ENCODE peak calls at places on chromosomes 1 and 21, in six cellular contexts. D is neural progenitor cell; G is skeletal muscle cell; Q is stimulated activated CD4-positive, alpha-beta T cell treated with anti-CD3 and anti-CD28 coated beads, Interleukin-2, amount 100 ng/mL, for 4 hours; B is colonic mucosa; L is astrocyte of the hippocampus. M is an unnamed sample.

GRCh38 chr21:16117851-16118592 is 388.2 kb downstream of the USP25 start:
- DNase-seq in D (no peak), G (peak), Q (no peak), B (no peak), L (peak), M (no peak)

GRCh38 chr1:228010921-228011320 is 4.1 kb downstream of the WNT3A start:
- DNase-seq in D (no peak), G (no peak), Q (no peak), B (no peak), L (no peak), M (peak)

GRCh38 chr1:162094271-162094670 is 24.8 kb downstream of the NOS1AP start:
- DNase-seq in D (no peak), G (no peak), Q (no peak), B (no peak), L (peak), M (no peak)

GRCh38 chr21:42221581-42222345 is 2.8 kb downstream of the ABCG1 start:
- DNase-seq in D (no peak), G (no peak), Q (no peak), B (no peak), L (peak), M (no peak)

GRCh38 chr1:6325482-6325881 is 64.6 kb upstream of the GPR153 start:
- DNase-seq in D (no peak), G (no peak), Q (no peak), B (no peak), L (no peak), M (no peak)

GRCh38 chr21:44390886-44391285 is 37.5 kb downstream of the TRPM2 start:
- DNase-seq in D (no peak), G (no peak), Q (no peak), B (no peak), L (no peak), M (no peak)

GRCh38 chr21:36658926-36659325 is 40.0 kb upstream of the SIM2 start:
- DNase-seq in D (no peak), G (no peak), Q (no peak), B (no peak), L (no peak), M (no peak)

GRCh38 chr1:228084325-228084724 is 1.8 kb downstream of the ARF1 start:
- DNase-seq in D (no peak), G (peak), Q (no peak), B (no peak), L (peak), M (no peak)

GRCh38 chr1:199685369-199685768 is 342.1 kb upstream of the NR5A2 start:
- DNase-seq in D (no peak), G (no peak), Q (no peak), B (no peak), L (peak), M (no peak)

GRCh38 chr1:32291145-32291707 is 657 bp upstream of the HDAC1 start:
- DNase-seq in D (no peak), G (peak), Q (no peak), B (no peak), L (peak), M (peak)

GRCh38 chr1:194931166-194931565 is 1677.1 kb downstream of the KCNT2 start:
- DNase-seq in D (no peak), G (no peak), Q (no peak), B (no peak), L (no peak), M (no peak)

GRCh38 chr1:2561898-2562895 is 6.0 kb downstream of the TNFRSF14 start:
- DNase-seq in D (peak), G (no peak), Q (no peak), B (no peak), L (no peak), M (peak)

GRCh38 chr1:221227460-221227859 is 348.2 kb downstream of the HLX start:
- DNase-seq in D (no peak), G (no peak), Q (no peak), B (no peak), L (no peak), M (no peak)

GRCh38 chr21:14632359-14632758 is 86.2 kb upstream of the SAMSN1 start:
- DNase-seq in D (no peak), G (no peak), Q (no peak), B (no peak), L (no peak), M (no peak)

GRCh38 chr1:222596696-222597095 is 7.0 kb upstream of the TAF1A start:
- DNase-seq in D (no peak), G (no peak), Q (no peak), B (no peak), L (no peak), M (no peak)

GRCh38 chr1:203440780-203441179 is 34.8 kb upstream of the PRELP start:
- DNase-seq in D (peak), G (peak), Q (no peak), B (peak), L (peak), M (peak)

GRCh38 chr1:36327421-36328087 is 4.1 kb upstream of the EVA1B start:
- DNase-seq in D (no peak), G (no peak), Q (no peak), B (no peak), L (no peak), M (no peak)

GRCh38 chr1:119737040-119737682 is 25.4 kb downstream of the PHGDH start:
- DNase-seq in D (no peak), G (peak), Q (no peak), B (peak), L (peak), M (no peak)

GRCh38 chr21:29155933-29156260 is 25.5 kb downstream of the MAP3K7CL start:
- DNase-seq in D (no peak), G (no peak), Q (no peak), B (no peak), L (no peak), M (no peak)

GRCh38 chr21:38148046-38148445 is 108.7 kb upstream of the KCNJ15 start:
- DNase-seq in D (no peak), G (no peak), Q (no peak), B (no peak), L (no peak), M (no peak)

GRCh38 chr1:77605246-77606026 is 77.0 kb downstream of the ZZZ3 start:
- DNase-seq in D (no peak), G (peak), Q (no peak), B (peak), L (peak), M (no peak)

GRCh38 chr1:73673980-73674379 is 524.0 kb downstream of the LRRIQ3 start:
- DNase-seq in D (peak), G (peak), Q (no peak), B (no peak), L (peak), M (no peak)

GRCh38 chr1:211625040-211625439 is 46.1 kb upstream of the SLC30A1 start:
- DNase-seq in D (no peak), G (no peak), Q (no peak), B (no peak), L (no peak), M (peak)

GRCh38 chr1:186958520-186958919 is 129.8 kb downstream of the PLA2G4A start:
- DNase-seq in D (no peak), G (no peak), Q (no peak), B (no peak), L (no peak), M (no peak)

GRCh38 chr1:246110343-246111219 is 396.5 kb downstream of the SMYD3 start:
- DNase-seq in D (peak), G (peak), Q (no peak), B (no peak), L (no peak), M (no peak)

GRCh38 chr1:147168626-147169058 is 3.6 kb downstream of the PRKAB2 start:
- DNase-seq in D (no peak), G (no peak), Q (no peak), B (peak), L (peak), M (no peak)

GRCh38 chr1:37362569-37362968 is 111.8 kb upstream of the ZC3H12A start:
- DNase-seq in D (peak), G (no peak), Q (no peak), B (no peak), L (no peak), M (peak)

GRCh38 chr1:7922301-7922700 is 18.3 kb downstream of the TNFRSF9 start:
- DNase-seq in D (no peak), G (no peak), Q (no peak), B (no peak), L (peak), M (no peak)

GRCh38 chr1:204883405-204883804 is 12.7 kb downstream of the NFASC start:
- DNase-seq in D (peak), G (no peak), Q (no peak), B (peak), L (no peak), M (no peak)

GRCh38 chr1:225813250-225813964 is 3.5 kb downstream of the EPHX1 start:
- DNase-seq in D (peak), G (peak), Q (no peak), B (peak), L (no peak), M (peak)

GRCh38 chr1:26282694-26283019 is 2.8 kb downstream of the SH3BGRL3 start:
- DNase-seq in D (no peak), G (no peak), Q (no peak), B (no peak), L (no peak), M (no peak)

GRCh38 chr1:174136714-174137113 is 22.6 kb upstream of the RABGAP1L start:
- DNase-seq in D (no peak), G (no peak), Q (no peak), B (no peak), L (no peak), M (no peak)

GRCh38 chr1:44417351-44418021 is 12.4 kb downstream of the RNF220 start:
- DNase-seq in D (peak), G (no peak), Q (no peak), B (no peak), L (peak), M (peak)

GRCh38 chr1:77282187-77282865 is 507 bp downstream of the AK5 start:
- DNase-seq in D (peak), G (no peak), Q (peak), B (no peak), L (peak), M (peak)

GRCh38 chr1:235553063-235553675 is 48.9 kb upstream of the B3GALNT2 start:
- DNase-seq in D (no peak), G (no peak), Q (no peak), B (no peak), L (no peak), M (no peak)

GRCh38 chr1:165632491-165632890 is 1.5 kb downstream of the MGST3 start:
- DNase-seq in D (peak), G (no peak), Q (no peak), B (no peak), L (no peak), M (no peak)

GRCh38 chr1:240385985-240386978 is 225.7 kb downstream of the GREM2 start:
- DNase-seq in D (no peak), G (peak), Q (no peak), B (no peak), L (peak), M (no peak)

M was measured in H7.